ENCODE peak calls at places on chromosomes 16 and 17, in seven cellular contexts. D, K, Z, W, E, G and Q are unnamed samples.

GRCh38 chr17:49970498-49970897 is 1.5 kb downstream of the DLX4 start:
- DNase-seq in W (no peak), Z (no peak), K (no peak), E (no peak), G (no peak), D (no peak), Q (no peak)

GRCh38 chr16:70746040-70746707 is 54.8 kb downstream of the VAC14 start:
- DNase-seq in Z (no peak), D (no peak), W (no peak), E (peak), G (peak), K (no peak), Q (peak)

GRCh38 chr16:4859190-4859899 is 12.1 kb downstream of the UBN1 start:
- DNase-seq in G (no peak), K (no peak), D (no peak), E (no peak), W (no peak), Z (no peak), Q (no peak)

GRCh38 chr16:54654429-54654828 is 276.2 kb upstream of the IRX5 start:
- DNase-seq in D (no peak), K (peak), W (no peak), E (no peak), Z (no peak), G (no peak), Q (no peak)

GRCh38 chr16:56915311-56916105 is 16.4 kb upstream of the HERPUD1 start:
- DNase-seq in K (peak), D (no peak), E (no peak), W (no peak), Z (no peak), G (no peak), Q (no peak)

GRCh38 chr17:76039121-76039520 is 12.0 kb upstream of the EVPL start:
- DNase-seq in G (no peak), D (no peak), W (no peak), K (peak), E (peak), Z (no peak), Q (no peak)

GRCh38 chr16:85844786-85845185 is 45.3 kb downstream of the COX4I1 start:
- DNase-seq in K (peak), Z (no peak), G (no peak), W (no peak), D (no peak), E (peak), Q (peak)

GRCh38 chr17:74780443-74781238 is 4.5 kb upstream of the NAT9 start:
- DNase-seq in K (peak), W (no peak), E (no peak), Z (no peak), G (no peak), D (no peak), Q (peak)

GRCh38 chr16:27817038-27817437 is 246.5 kb downstream of the GSG1L start:
- DNase-seq in D (no peak), E (no peak), Z (no peak), W (no peak), K (no peak), G (no peak), Q (no peak)

GRCh38 chr16:3879258-3879886 is 1.1 kb downstream of the CREBBP start:
- DNase-seq in W (peak), K (peak), Z (no peak), E (no peak), G (no peak), D (no peak), Q (no peak)

GRCh38 chr16:29310852-29311314 is 95.6 kb downstream of the NPIPB11 start:
- DNase-seq in K (peak), G (no peak), Z (no peak), D (no peak), W (no peak), E (no peak), Q (peak)

GRCh38 chr17:3695129-3695722 is 729 bp downstream of the P2RX5 start:
- DNase-seq in W (no peak), E (no peak), G (no peak), Z (no peak), D (no peak), K (peak), Q (no peak)

GRCh38 chr17:859461-860195 is 77.5 kb downstream of the MRM3 start:
- DNase-seq in G (no peak), Z (no peak), D (no peak), W (no peak), E (peak), K (no peak), Q (no peak)

GRCh38 chr16:65658339-65659275 is 536.7 kb upstream of the CDH11 start:
- DNase-seq in E (peak), Z (no peak), G (peak), W (no peak), D (peak), K (peak), Q (no peak)

GRCh38 chr16:47503936-47504335 is 42.8 kb downstream of the PHKB start:
- DNase-seq in D (no peak), W (no peak), Z (no peak), K (no peak), E (peak), G (no peak), Q (no peak)

GRCh38 chr17:18217412-18218015 is 7.9 kb upstream of the LLGL1 start:
- DNase-seq in W (peak), E (peak), Z (peak), G (no peak), D (peak), K (peak), Q (peak)

GRCh38 chr17:29412780-29413565 is 22.8 kb downstream of the TAOK1 start:
- DNase-seq in D (no peak), K (no peak), Z (no peak), W (no peak), E (peak), G (peak), Q (no peak)

GRCh38 chr17:2975469-2975958 is 87.9 kb downstream of the OR1D5 start:
- DNase-seq in G (no peak), E (no peak), K (peak), Z (no peak), D (no peak), W (no peak), Q (peak)

GRCh38 chr16:17563340-17563739 is 92.6 kb upstream of the XYLT1 start:
- DNase-seq in D (no peak), G (no peak), W (no peak), Z (no peak), K (no peak), E (no peak), Q (no peak)

GRCh38 chr17:43536236-43537088 is 9.7 kb downstream of the ETV4 start:
- DNase-seq in K (no peak), W (no peak), E (peak), G (no peak), Z (no peak), D (peak), Q (no peak)

GRCh38 chr17:8946476-8946875 is 19.0 kb downstream of the PIK3R5 start:
- DNase-seq in G (no peak), K (no peak), E (peak), Z (no peak), D (no peak), W (no peak), Q (no peak)

GRCh38 chr16:3549906-3550305 is 27.3 kb downstream of the NLRC3 start:
- DNase-seq in E (no peak), D (no peak), Z (no peak), G (no peak), K (no peak), W (no peak), Q (no peak)

GRCh38 chr17:82793974-82794620 is 42.2 kb downstream of the TBCD start:
- DNase-seq in D (peak), K (peak), W (no peak), G (no peak), E (no peak), Z (no peak), Q (no peak)

GRCh38 chr16:61829631-61830030 is 206.6 kb downstream of the CDH8 start:
- DNase-seq in G (no peak), D (no peak), E (no peak), Z (no peak), K (no peak), W (no peak), Q (no peak)

GRCh38 chr16:27248036-27248435 is 20.5 kb downstream of the NSMCE1 start:
- DNase-seq in W (no peak), E (no peak), Z (no peak), G (no peak), D (no peak), K (no peak), Q (no peak)

GRCh38 chr16:3389663-3390338 is 11.0 kb downstream of the ZSCAN32 start:
- DNase-seq in Z (no peak), W (no peak), G (no peak), E (no peak), D (no peak), K (no peak), Q (no peak)

GRCh38 chr16:88691924-88692560 is 5.7 kb upstream of the SNAI3 start:
- DNase-seq in G (no peak), W (no peak), K (no peak), E (no peak), D (no peak), Z (no peak), Q (no peak)